ENCODE peak calls at places on chromosomes 4 and X, in four cellular contexts. One of them, this sample, is unnamed.

GRCh38 chr4:37976513-37976912 is 16.3 kb downstream of the PTTG2 start:
- DNase-seq in K562: no peak
- DNase-seq in HepG2: peak
- DNase-seq in GM12878: no peak
- DNase-seq in this sample: no peak

GRCh38 chr4:1407657-1408333 is 1.6 kb upstream of the NKX1-1 start:
- DNase-seq in HepG2: no peak
- DNase-seq in K562: no peak
- DNase-seq in GM12878: no peak
- DNase-seq in this sample: no peak

GRCh38 chr4:156999175-156999517 is 27.5 kb upstream of the PDGFC start:
- DNase-seq in GM12878: no peak
- DNase-seq in HepG2: peak
- DNase-seq in K562: no peak
- DNase-seq in this sample: no peak

GRCh38 chr4:39134674-39135073 is 47.7 kb upstream of the WDR19 start:
- DNase-seq in HepG2: no peak
- DNase-seq in GM12878: no peak
- DNase-seq in K562: no peak
- DNase-seq in this sample: no peak

GRCh38 chr4:151553874-151554273 is 144.9 kb downstream of the FHIP1A start:
- DNase-seq in GM12878: no peak
- DNase-seq in HepG2: no peak
- DNase-seq in K562: no peak
- DNase-seq in this sample: no peak

GRCh38 chrX:49919617-49920016 is 2.8 kb upstream of the CLCN5 start:
- DNase-seq in HepG2: peak
- DNase-seq in GM12878: no peak
- DNase-seq in K562: peak
- DNase-seq in this sample: peak

GRCh38 chrX:13263560-13264251 is 56.1 kb downstream of the ATXN3L start:
- DNase-seq in GM12878: peak
- DNase-seq in K562: no peak
- DNase-seq in HepG2: no peak
- DNase-seq in this sample: no peak

GRCh38 chr4:8724436-8725070 is 132.0 kb downstream of the CPZ start:
- DNase-seq in GM12878: no peak
- DNase-seq in K562: no peak
- DNase-seq in HepG2: no peak
- DNase-seq in this sample: no peak

GRCh38 chr4:177182156-177182555 is 127.5 kb upstream of the NEIL3 start:
- DNase-seq in HepG2: no peak
- DNase-seq in K562: no peak
- DNase-seq in GM12878: no peak
- DNase-seq in this sample: no peak

GRCh38 chr4:8731364-8731763 is 138.8 kb downstream of the CPZ start:
- DNase-seq in K562: no peak
- DNase-seq in HepG2: no peak
- DNase-seq in GM12878: no peak
- DNase-seq in this sample: no peak

GRCh38 chr4:158171456-158171790 is 1.4 kb downstream of the GASK1B start:
- DNase-seq in GM12878: no peak
- DNase-seq in K562: no peak
- DNase-seq in HepG2: no peak
- DNase-seq in this sample: no peak

GRCh38 chr4:41212221-41213203 is 1.8 kb downstream of the APBB2 start:
- DNase-seq in K562: no peak
- DNase-seq in GM12878: peak
- DNase-seq in HepG2: peak
- DNase-seq in this sample: peak

GRCh38 chr4:7370038-7370437 is 64.7 kb downstream of the PSAPL1 start:
- DNase-seq in K562: no peak
- DNase-seq in GM12878: no peak
- DNase-seq in HepG2: no peak
- DNase-seq in this sample: no peak

GRCh38 chrX:40065291-40066046 is 32.3 kb downstream of the BCOR start:
- DNase-seq in GM12878: no peak
- DNase-seq in K562: no peak
- DNase-seq in HepG2: no peak
- DNase-seq in this sample: no peak

GRCh38 chrX:139801397-139801813 is 93.4 kb upstream of the MCF2 start:
- DNase-seq in GM12878: no peak
- DNase-seq in K562: no peak
- DNase-seq in HepG2: no peak
- DNase-seq in this sample: no peak

GRCh38 chrX:40651620-40652223 is 4.4 kb upstream of the CXorf38 start:
- DNase-seq in HepG2: peak
- DNase-seq in GM12878: no peak
- DNase-seq in K562: peak
- DNase-seq in this sample: peak

GRCh38 chr4:55491486-55491885 is 55.2 kb downstream of the CLOCK start:
- DNase-seq in K562: no peak
- DNase-seq in GM12878: no peak
- DNase-seq in HepG2: no peak
- DNase-seq in this sample: no peak

GRCh38 chr4:10456270-10457254 is 664 bp downstream of the ZNF518B start:
- DNase-seq in GM12878: no peak
- DNase-seq in K562: peak
- DNase-seq in HepG2: no peak
- DNase-seq in this sample: peak

GRCh38 chrX:24245201-24245600 is 68.7 kb downstream of the SUPT20HL2 start:
- DNase-seq in K562: no peak
- DNase-seq in GM12878: no peak
- DNase-seq in HepG2: no peak
- DNase-seq in this sample: no peak

GRCh38 chrX:120365320-120365719 is 3.4 kb downstream of the ATP1B4 start:
- DNase-seq in K562: peak
- DNase-seq in GM12878: no peak
- DNase-seq in HepG2: peak
- DNase-seq in this sample: peak

GRCh38 chrX:152428089-152428488 is 23.0 kb downstream of the GABRA3 start:
- DNase-seq in HepG2: no peak
- DNase-seq in K562: no peak
- DNase-seq in GM12878: no peak
- DNase-seq in this sample: no peak

GRCh38 chr4:24601121-24601520 is 16.8 kb upstream of the DHX15 start:
- DNase-seq in GM12878: no peak
- DNase-seq in K562: no peak
- DNase-seq in HepG2: no peak
- DNase-seq in this sample: no peak

GRCh38 chr4:57119054-57119651 is 9.0 kb upstream of the IGFBP7 start:
- DNase-seq in HepG2: no peak
- DNase-seq in GM12878: no peak
- DNase-seq in K562: no peak
- DNase-seq in this sample: no peak

GRCh38 chr4:152014280-152014679 is 253.5 kb upstream of the GATB start:
- DNase-seq in K562: no peak
- DNase-seq in HepG2: no peak
- DNase-seq in GM12878: peak
- DNase-seq in this sample: no peak

GRCh38 chrX:13215729-13216128 is 104.1 kb downstream of the ATXN3L start:
- DNase-seq in K562: no peak
- DNase-seq in GM12878: no peak
- DNase-seq in HepG2: no peak
- DNase-seq in this sample: no peak

GRCh38 chr4:181523973-181524372 is 719.2 kb upstream of the TENM3 start:
- DNase-seq in K562: no peak
- DNase-seq in GM12878: no peak
- DNase-seq in HepG2: no peak
- DNase-seq in this sample: no peak

GRCh38 chr4:181520790-181521189 is 722.4 kb upstream of the TENM3 start:
- DNase-seq in K562: no peak
- DNase-seq in HepG2: no peak
- DNase-seq in GM12878: no peak
- DNase-seq in this sample: no peak

GRCh38 chr4:181528570-181529184 is 714.5 kb upstream of the TENM3 start:
- DNase-seq in HepG2: peak
- DNase-seq in K562: peak
- DNase-seq in GM12878: peak
- DNase-seq in this sample: peak

GRCh38 chr4:181524455-181524854 is 718.7 kb upstream of the TENM3 start:
- DNase-seq in HepG2: no peak
- DNase-seq in K562: no peak
- DNase-seq in GM12878: no peak
- DNase-seq in this sample: no peak

DNA sequence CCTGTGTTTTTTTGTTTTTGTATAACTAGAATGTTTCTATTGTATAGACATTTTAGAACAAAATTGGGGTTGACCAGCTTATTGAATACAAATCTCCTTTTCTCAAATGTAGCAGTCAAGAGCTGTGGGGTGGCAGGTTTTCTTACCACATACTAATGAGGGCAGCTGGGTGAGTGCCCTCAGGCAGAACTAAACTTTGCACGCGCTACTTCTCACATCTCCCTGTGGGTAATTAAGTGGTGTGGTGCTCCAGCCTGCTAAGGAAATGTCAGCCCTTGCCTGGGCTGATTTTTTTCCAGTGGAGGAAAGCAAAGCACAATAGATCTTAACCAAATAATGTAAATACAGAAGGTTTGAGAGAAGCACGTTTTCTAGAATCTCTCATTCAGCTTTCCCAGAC is 717.6 kb upstream of the TENM3 start:
- DNase-seq in GM12878: no peak
- DNase-seq in HepG2: no peak
- DNase-seq in K562: no peak
- DNase-seq in this sample: no peak
- TF ChIP-seq NR2C2 in GM12878: no peak
- TF ChIP-seq NR2C2 in HepG2: no peak
- TF ChIP-seq NR2C2 in K562: no peak
- TF ChIP-seq NR2C2 in this sample: no peak

DNA sequence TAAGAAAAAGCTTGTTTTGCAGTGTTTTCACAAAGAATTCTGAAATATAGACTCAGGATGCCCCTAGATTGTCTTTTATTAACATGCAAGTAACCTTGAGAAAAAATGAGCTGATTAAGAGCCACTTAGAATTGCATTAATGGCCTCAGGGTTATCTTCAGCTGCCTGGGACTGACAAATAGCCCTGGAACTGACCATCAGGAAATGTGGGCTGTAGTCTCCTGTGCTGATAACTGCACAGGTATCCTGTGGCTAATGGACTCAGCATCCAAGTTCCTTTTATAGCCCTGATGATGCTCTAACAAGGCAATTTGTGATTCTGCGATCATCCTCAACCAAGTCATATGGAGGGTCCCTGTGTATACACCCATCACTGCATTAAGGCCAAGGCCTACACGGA is 17.0 kb downstream of the CA5B start:
- DNase-seq in HepG2: no peak
- DNase-seq in K562: no peak
- DNase-seq in GM12878: no peak
- DNase-seq in this sample: no peak
- TF ChIP-seq TCF7 in HepG2: no peak
- TF ChIP-seq TCF7 in K562: no peak
- TF ChIP-seq TCF7 in GM12878: no peak
- TF ChIP-seq TCF7 in this sample: no peak

DNA sequence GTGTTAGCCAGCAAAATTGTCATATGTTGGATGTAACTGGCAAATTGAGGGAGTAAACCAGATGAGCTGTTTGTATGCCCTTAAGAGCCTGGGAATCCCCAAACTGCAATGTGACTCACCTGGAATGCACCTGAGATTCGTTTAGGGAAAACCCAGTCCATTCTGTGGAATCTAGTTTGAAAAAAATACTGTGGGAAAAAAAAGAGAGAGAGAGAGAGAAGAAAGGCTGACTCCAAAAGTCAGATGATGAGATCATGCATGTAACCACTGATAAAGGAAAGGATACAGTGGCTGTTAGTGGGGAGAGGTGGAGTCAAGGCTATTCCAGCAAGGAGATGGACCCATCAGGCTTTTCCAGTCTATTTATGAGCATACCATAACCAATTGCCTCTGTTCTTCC is 48.5 kb downstream of the SLC9A7 start:
- DNase-seq in K562: no peak
- DNase-seq in HepG2: peak
- DNase-seq in GM12878: no peak
- DNase-seq in this sample: no peak
- TF ChIP-seq NR2C2 in K562: no peak
- TF ChIP-seq NR2C2 in HepG2: no peak
- TF ChIP-seq NR2C2 in GM12878: no peak
- TF ChIP-seq NR2C2 in this sample: no peak

DNA sequence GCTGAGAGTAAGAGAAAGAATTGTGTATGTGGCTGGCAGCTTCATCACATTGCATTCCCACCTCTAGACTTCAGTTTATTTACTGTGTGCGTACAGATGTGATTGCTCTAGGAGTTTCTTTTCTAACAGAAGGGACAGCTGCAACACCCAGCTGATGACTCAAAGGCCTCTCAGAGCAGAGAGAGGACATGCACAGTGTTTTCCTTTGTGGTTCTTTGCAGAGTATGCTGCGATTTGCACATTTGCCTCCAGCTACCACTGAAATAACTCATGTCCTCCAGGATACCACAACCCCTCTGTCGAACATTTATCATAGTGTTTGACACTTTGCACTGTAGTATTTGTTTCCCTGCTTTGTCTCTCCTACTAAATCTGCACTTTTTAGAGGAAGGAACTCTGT is 294.1 kb downstream of the STIM2 start:
- DNase-seq in HepG2: no peak
- DNase-seq in K562: no peak
- DNase-seq in GM12878: no peak
- DNase-seq in this sample: no peak
- TF ChIP-seq TCF7 in HepG2: no peak
- TF ChIP-seq TCF7 in K562: no peak
- TF ChIP-seq TCF7 in GM12878: no peak
- TF ChIP-seq TCF7 in this sample: no peak

DNA sequence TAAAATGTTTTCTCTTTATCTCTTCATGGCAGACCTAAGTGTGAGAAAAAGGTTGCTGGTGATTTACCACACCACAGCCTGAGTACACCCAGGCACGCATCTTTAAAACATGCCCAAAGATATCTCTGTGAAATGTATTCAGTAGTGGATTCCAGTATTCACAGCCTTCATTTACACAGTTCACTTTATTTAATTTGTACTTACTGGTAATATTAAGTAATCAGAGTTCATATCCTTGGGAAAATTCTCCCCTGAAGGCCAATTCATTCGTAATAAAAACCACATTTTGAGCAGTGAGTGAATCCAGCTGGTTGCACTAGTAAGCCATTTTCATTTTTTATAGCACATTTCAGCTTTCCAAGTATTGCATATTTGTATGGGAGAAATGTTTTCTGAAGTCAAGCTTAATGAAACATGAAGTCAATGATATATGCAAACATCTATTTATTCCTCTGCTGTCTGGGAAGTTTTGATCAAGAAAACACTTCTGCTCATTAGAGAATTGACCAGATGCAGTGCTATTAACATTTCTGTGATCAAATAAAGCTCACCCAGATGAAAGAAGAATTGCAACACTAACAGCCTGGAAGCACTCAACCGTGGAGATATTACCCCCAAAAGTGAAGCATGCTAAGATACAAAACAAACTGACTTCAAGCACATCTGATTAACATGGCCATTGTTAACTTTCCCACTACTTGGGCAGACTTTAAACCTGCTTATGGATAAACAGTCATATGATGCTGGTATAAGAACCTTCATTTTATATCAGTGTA is 73.9 kb upstream of the GUCY1A1 start:
- DNase-seq in K562: no peak
- DNase-seq in GM12878: no peak
- DNase-seq in HepG2: no peak
- DNase-seq in this sample: no peak
- TF ChIP-seq NR2C2 in K562: no peak
- TF ChIP-seq NR2C2 in GM12878: no peak
- TF ChIP-seq NR2C2 in HepG2: no peak
- TF ChIP-seq NR2C2 in this sample: no peak

GRCh38 chr4:132218406-132218805 is 930.7 kb upstream of the PCDH10 start:
- DNase-seq in GM12878: no peak
- DNase-seq in K562: no peak
- DNase-seq in HepG2: no peak
- DNase-seq in this sample: no peak
- TF ChIP-seq TCF7 in GM12878: no peak
- TF ChIP-seq TCF7 in K562: no peak
- TF ChIP-seq TCF7 in HepG2: no peak
- TF ChIP-seq TCF7 in this sample: no peak